ENCODE peak calls at places on chromosomes 16 and 17, in ten cellular contexts. R is fibroblast of lung, F is mesendoderm, T is psoas muscle, D is uterus, M is cardiac muscle cell, J is neural progenitor cell, P is colonic mucosa, S is OCI-LY7, U is breast epithelium. B is an unnamed sample.
A peak's percentile ranks its signal among the peaks of the same experiment; 100 is the strongest.

GRCh38 chr16:35011-35775 is 18.2 kb downstream of the POLR3K start:
- DNase-seq in R (no peak), F (no peak), T (no peak), D (no peak), M (no peak), J (no peak), P (no peak), S (peak; percentile 37), U (no peak), B (no peak)

GRCh38 chr17:73231363-73231762 is 30.3 kb downstream of the CPSF4L start:
- DNase-seq in R (peak; percentile 28), F (peak; percentile 51), T (no peak), D (no peak), M (peak; percentile 27), J (no peak), P (peak; percentile 42), S (peak; percentile 30), U (no peak), B (peak; percentile 59)

GRCh38 chr16:68503334-68503733 is 35.8 kb upstream of the ZFP90 start:
- DNase-seq in R (no peak), F (no peak), T (no peak), D (no peak), M (no peak), J (no peak), P (no peak), S (no peak), U (no peak), B (no peak)

GRCh38 chr17:74274703-74275340 is 788 bp downstream of the DNAI2 start:
- DNase-seq in R (no peak), F (no peak), T (no peak), D (no peak), M (no peak), J (no peak), P (no peak), S (peak; percentile 20), U (no peak), B (no peak)

GRCh38 chr17:32819035-32819434 is 57.9 kb downstream of the MYO1D start:
- DNase-seq in R (peak; percentile 27), F (no peak), T (no peak), D (no peak), M (peak; percentile 46), J (no peak), P (no peak), S (no peak), U (no peak), B (no peak)

GRCh38 chr17:10776372-10776771 is 27.5 kb downstream of the TMEM238L start:
- DNase-seq in R (no peak), F (no peak), T (no peak), D (no peak), M (no peak), J (no peak), P (no peak), S (no peak), U (no peak), B (no peak)

GRCh38 chr17:59266748-59267147 is 46.4 kb downstream of the GDPD1 start:
- DNase-seq in R (peak; percentile 23), F (no peak), T (no peak), D (no peak), M (peak; percentile 54), J (no peak), P (no peak), S (no peak), U (no peak), B (no peak)

GRCh38 chr17:47719411-47720152 is 13.5 kb upstream of the TBX21 start:
- DNase-seq in R (peak; percentile 57), F (no peak), T (no peak), D (no peak), M (peak; percentile 43), J (no peak), P (no peak), S (no peak), U (no peak), B (peak; percentile 87)

GRCh38 chr16:81928975-81929374 is 82.3 kb downstream of the SDR42E1 start:
- DNase-seq in R (no peak), F (no peak), T (no peak), D (no peak), M (no peak), J (no peak), P (no peak), S (no peak), U (peak; percentile 22), B (no peak)

GRCh38 chr17:47624727-47625068 is 25.0 kb upstream of the KPNB1 start:
- DNase-seq in R (no peak), F (no peak), T (no peak), D (no peak), M (no peak), J (no peak), P (no peak), S (no peak), U (no peak), B (no peak)

GRCh38 chr17:45073414-45074070 is 12.4 kb downstream of the NMT1 start:
- DNase-seq in R (peak; percentile 98), F (peak; percentile 38), T (no peak), D (peak; percentile 48), M (peak; percentile 94), J (no peak), P (no peak), S (no peak), U (no peak), B (no peak)

GRCh38 chr16:11706180-11706742 is 36.4 kb downstream of the TXNDC11 start:
- DNase-seq in R (peak; percentile 27), F (no peak), T (peak; percentile 83), D (no peak), M (no peak), J (no peak), P (no peak), S (peak; percentile 45), U (no peak), B (no peak)

GRCh38 chr16:15398618-15399316 is 3.2 kb downstream of the MPV17L start:
- DNase-seq in R (no peak), F (no peak), T (no peak), D (no peak), M (no peak), J (no peak), P (no peak), S (no peak), U (no peak), B (no peak)
- H3K4me1 ChIP-seq in R (no peaks in the 10 kb centered on the region), F (no peaks in the 10 kb centered on the region), T (peaks cover 11% of the 10 kb centered on the region), D (no peaks in the 10 kb centered on the region), M (no peaks in the 10 kb centered on the region), J (no peaks in the 10 kb centered on the region), P (no peaks in the 10 kb centered on the region), S (peaks cover 6% of the 10 kb centered on the region), U (no peaks in the 10 kb centered on the region), B (no peaks in the 10 kb centered on the region)

DNA sequence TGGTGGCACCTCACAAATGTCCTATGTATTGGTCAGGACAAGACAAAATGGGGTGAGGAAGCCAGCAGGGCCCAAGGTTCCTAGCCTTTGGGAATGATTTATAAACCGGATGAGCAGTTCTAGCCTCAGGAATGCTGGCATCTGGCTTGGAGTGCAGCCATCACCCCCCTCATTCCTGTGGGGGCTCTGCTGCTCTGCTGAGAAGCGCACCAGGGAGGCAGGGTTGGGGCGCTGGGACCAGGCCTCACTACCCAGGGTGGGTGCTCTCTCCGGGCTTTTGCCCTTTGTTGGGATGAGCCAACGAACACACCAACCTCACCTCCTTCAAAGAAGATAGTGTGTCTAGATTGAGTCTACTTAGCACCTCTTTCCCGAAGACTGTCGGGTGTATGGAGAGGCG is 39.2 kb downstream of the TMEM11 start:
- DNase-seq in R (no peak), F (no peak), T (peak; percentile 69), D (peak; percentile 45), M (peak; percentile 35), J (no peak), P (no peak), S (no peak), U (no peak), B (no peak)
- H3K4me1 ChIP-seq in R (peaks cover 9% of the 10 kb centered on the region), F (no peaks in the 10 kb centered on the region), T (peaks cover 47% of the 10 kb centered on the region), D (peaks cover 7% of the 10 kb centered on the region), M (peaks cover 25% of the 10 kb centered on the region), J (no peaks in the 10 kb centered on the region), P (no peaks in the 10 kb centered on the region), S (no peaks in the 10 kb centered on the region), U (peaks cover 3% of the 10 kb centered on the region), B (no peaks in the 10 kb centered on the region)

DNA sequence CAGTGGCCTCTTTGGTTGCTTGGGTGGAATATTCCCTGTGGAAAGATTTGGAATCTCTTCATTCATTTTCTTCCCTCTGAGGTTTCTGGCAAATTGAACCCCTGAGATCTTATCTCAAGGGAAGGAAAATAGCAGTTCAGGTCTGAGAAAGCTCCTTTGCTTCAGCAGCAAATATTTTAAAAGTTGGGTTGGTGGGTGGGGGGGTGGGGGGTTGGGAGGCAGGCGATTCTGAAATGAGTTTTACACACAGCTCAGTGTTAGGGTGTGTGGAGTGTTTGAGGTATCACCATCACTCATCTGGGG is 6.9 kb downstream of the TBX2 start:
- DNase-seq in R (no peak), F (no peak), T (no peak), D (no peak), M (no peak), J (no peak), P (no peak), S (no peak), U (no peak), B (no peak)
- H3K4me1 ChIP-seq in R (peaks cover 19% of the 10 kb centered on the region), F (no peaks in the 10 kb centered on the region), T (peaks cover 36% of the 10 kb centered on the region), D (no peaks in the 10 kb centered on the region), M (peaks cover 51% of the 10 kb centered on the region), J (peaks cover 13% of the 10 kb centered on the region), P (peaks cover 5% of the 10 kb centered on the region), S (peaks cover 8% of the 10 kb centered on the region), U (no peaks in the 10 kb centered on the region), B (peaks cover 16% of the 10 kb centered on the region)

GRCh38 chr16:2093793-2094192 is 41.9 kb downstream of the PKD1 start:
- DNase-seq in R (no peak), F (no peak), T (no peak), D (no peak), M (no peak), J (no peak), P (no peak), S (no peak), U (no peak), B (no peak)

GRCh38 chr16:2095918-2096582 is 39.6 kb downstream of the PKD1 start:
- DNase-seq in R (no peak), F (no peak), T (no peak), D (no peak), M (no peak), J (no peak), P (no peak), S (no peak), U (no peak), B (no peak)

GRCh38 chr16:2092866-2093265 is 42.8 kb downstream of the PKD1 start:
- DNase-seq in R (no peak), F (no peak), T (no peak), D (no peak), M (no peak), J (no peak), P (no peak), S (no peak), U (no peak), B (no peak)

GRCh38 chr16:2096853-2097620 is 38.7 kb downstream of the PKD1 start:
- DNase-seq in R (no peak), F (no peak), T (no peak), D (no peak), M (no peak), J (no peak), P (no peak), S (no peak), U (no peak), B (no peak)

DNA sequence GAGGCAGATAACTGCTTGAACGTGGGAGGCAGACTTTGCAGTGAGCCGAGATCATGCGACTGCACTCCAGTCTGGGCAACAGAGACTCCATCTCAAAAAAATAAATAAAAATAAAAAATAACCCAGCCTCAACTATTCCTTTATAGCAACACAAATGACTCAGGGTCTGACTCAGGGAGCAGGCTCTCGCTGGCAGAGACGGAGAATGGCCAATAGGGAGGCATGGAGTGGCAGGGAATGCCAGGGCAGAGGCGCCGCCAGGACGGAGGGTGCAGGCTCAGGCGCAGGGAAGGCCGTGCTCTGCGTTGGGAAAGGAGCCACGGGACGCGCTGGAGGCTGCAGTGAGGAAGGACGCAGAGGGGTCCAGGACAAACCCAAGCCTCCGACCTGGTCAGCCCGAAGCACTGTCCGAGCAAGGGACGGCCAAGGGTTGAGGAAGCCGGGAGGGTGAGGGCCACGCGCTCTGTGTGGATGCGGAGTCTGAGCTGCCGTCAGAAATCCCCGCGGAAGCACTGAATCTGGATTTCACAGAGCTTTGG is 40.3 kb downstream of the PKD1 start:
- DNase-seq in R (no peak), F (no peak), T (no peak), D (no peak), M (no peak), J (no peak), P (no peak), S (no peak), U (no peak), B (no peak)
- H3K4me1 ChIP-seq in R (peaks cover 2% of the 10 kb centered on the region), F (peaks cover 1% of the 10 kb centered on the region), T (peaks cover 4% of the 10 kb centered on the region), D (no peaks in the 10 kb centered on the region), M (peaks cover 10% of the 10 kb centered on the region), J (peaks cover 11% of the 10 kb centered on the region), P (peaks cover 4% of the 10 kb centered on the region), S (no peaks in the 10 kb centered on the region), U (no peaks in the 10 kb centered on the region), B (peaks cover 9% of the 10 kb centered on the region)

B was measured in SJSA1.